ENCODE peak calls at places on chromosomes 2 and 18, in six cellular contexts. F is effector memory CD8-positive, alpha-beta T cell; H is GM18507; L is stimulated activated CD4-positive, alpha-beta T cell treated with anti-CD3 and anti-CD28 coated beads, Interleukin-15, amount 100 ng/mL, for 1 hour; W is CD8-positive, alpha-beta T cell; T is left ventricle myocardium inferior. U is an unnamed sample.

GRCh38 chr2:188979730-188980123 is 5.6 kb downstream of the COL3A1 start:
- DNase-seq in T (no peak), H (no peak), W (no peak), L (no peak), F (no peak), U (no peak)

GRCh38 chr2:11054783-11055751 is 100.2 kb upstream of the SLC66A3 start:
- DNase-seq in H (no peak), W (no peak), T (no peak), F (no peak), L (no peak), U (no peak)

GRCh38 chr2:72007402-72007801 is 140.3 kb downstream of the CYP26B1 start:
- DNase-seq in H (no peak), L (no peak), W (no peak), T (no peak), F (no peak), U (no peak)

GRCh38 chr18:62881509-62882016 is 166.2 kb downstream of the PHLPP1 start:
- DNase-seq in H (no peak), F (no peak), T (no peak), W (no peak), L (no peak), U (no peak)

GRCh38 chr2:230230087-230230486 is 4.6 kb downstream of the SP140 start:
- DNase-seq in W (no peak), T (no peak), L (no peak), H (no peak), F (no peak), U (no peak)

GRCh38 chr2:83944174-83944573 is 514.9 kb downstream of the SUCLG1 start:
- DNase-seq in T (no peak), L (no peak), W (no peak), H (no peak), F (no peak), U (no peak)

GRCh38 chr2:175180701-175181103 is 808 bp downstream of the ATP5MC3 start:
- DNase-seq in H (no peak), L (peak), T (peak), W (no peak), F (peak), U (peak)

GRCh38 chr2:165371356-165371755 is 98.1 kb upstream of the CSRNP3 start:
- DNase-seq in H (no peak), T (no peak), F (no peak), W (no peak), L (no peak), U (no peak)

GRCh38 chr18:1050012-1050657 is 145.5 kb downstream of the ADCYAP1 start:
- DNase-seq in L (no peak), W (no peak), F (no peak), T (no peak), H (no peak), U (no peak)

GRCh38 chr2:234841321-234842015 is 110.3 kb upstream of the SH3BP4 start:
- DNase-seq in W (no peak), F (no peak), L (no peak), H (no peak), T (no peak), U (no peak)

GRCh38 chr2:17667898-17668297 is 85.7 kb downstream of the SMC6 start:
- DNase-seq in L (no peak), T (no peak), W (no peak), H (no peak), F (no peak), U (no peak)

GRCh38 chr2:9582624-9583023 is 27.0 kb upstream of the ADAM17 start:
- DNase-seq in F (no peak), H (no peak), W (no peak), L (no peak), T (no peak), U (no peak)

GRCh38 chr18:75107931-75108276 is 101.0 kb downstream of the PTGR3 start:
- DNase-seq in W (no peak), F (no peak), T (no peak), L (no peak), H (no peak), U (no peak)

GRCh38 chr18:49884959-49885358 is 71.6 kb upstream of the ACAA2 start:
- DNase-seq in F (no peak), H (no peak), T (no peak), W (no peak), L (no peak), U (no peak)

GRCh38 chr2:160397530-160397865 is 96.1 kb downstream of the RBMS1 start:
- DNase-seq in W (no peak), H (no peak), F (no peak), T (no peak), L (no peak), U (no peak)

GRCh38 chr2:45029215-45029614 is 20.0 kb upstream of the SIX2 start:
- DNase-seq in H (no peak), F (no peak), T (no peak), W (no peak), L (no peak), U (no peak)

GRCh38 chr18:2893056-2893455 is 46.2 kb downstream of the EMILIN2 start:
- DNase-seq in W (no peak), F (no peak), H (no peak), L (no peak), T (no peak), U (no peak)

GRCh38 chr2:25692737-25693445 is 19.5 kb upstream of the DTNB start:
- DNase-seq in T (no peak), F (no peak), L (no peak), W (no peak), H (no peak), U (no peak)

GRCh38 chr18:76979111-76979751 is 153.4 kb downstream of the MBP start:
- DNase-seq in W (no peak), L (no peak), T (no peak), F (no peak), H (no peak), U (peak)

GRCh38 chr2:200159366-200159720 is 147.2 kb upstream of the SPATS2L start:
- DNase-seq in H (no peak), W (no peak), F (no peak), L (no peak), T (no peak), U (no peak)

GRCh38 chr2:233821196-233821595 is 33.1 kb downstream of the HJURP start:
- DNase-seq in T (no peak), F (no peak), H (no peak), L (no peak), W (no peak), U (no peak)

GRCh38 chr18:55780591-55781071 is 192.6 kb upstream of the TCF4 start:
- DNase-seq in T (no peak), L (no peak), W (no peak), H (no peak), F (no peak), U (no peak)

GRCh38 chr2:70456594-70457495 is 96.8 kb downstream of the TGFA start:
- DNase-seq in T (no peak), W (no peak), F (no peak), H (no peak), L (no peak), U (no peak)

U was measured in activated T-helper 2 cell treated with anti-CD3 and anti-CD28 coated beads, Interferon-gamma antibody, Interleukin-2, Interleukin-4, amounts not matched to agents 10 μg/mL and 5 μg/mL and 100 μg/mL, durations not matched to agents 14 hours and 24 hours and 36 hours.